ENCODE peak calls at places on chromosomes 5 and 9, in ten cellular contexts. A is uterus; Y is mesenchymal stem cell; W is CD4-positive, CD25-positive, alpha-beta regulatory T cell; U is HCT116; F is pancreas; Z is Peyer's patch; L is CD8-positive, alpha-beta memory T cell; E is testis; M is CD4-positive, alpha-beta T cell. Q is an unnamed sample.

GRCh38 chr5:150272531-150272930 is 17.0 kb downstream of the CAMK2A start:
- DNase-seq in A (no peak), Y (peak), L (no peak), M (no peak), E (peak), W (no peak), F (no peak), U (no peak), Z (no peak), Q (peak)

GRCh38 chr5:54902817-54903473 is 82.4 kb downstream of the ESM1 start:
- DNase-seq in W (no peak), E (no peak), Z (peak), U (no peak), F (no peak), Y (peak), L (no peak), M (no peak), A (no peak), Q (no peak)

GRCh38 chr9:129458155-129458661 is 162.7 kb downstream of the C9orf50 start:
- DNase-seq in E (peak), F (no peak), M (peak), Y (peak), Z (peak), A (peak), U (no peak), W (no peak), L (peak), Q (peak)

GRCh38 chr5:87266914-87267573 is 639 bp upstream of the RASA1 start:
- DNase-seq in Y (no peak), M (no peak), E (no peak), A (no peak), F (no peak), U (no peak), Z (no peak), L (no peak), W (no peak), Q (no peak)

GRCh38 chr5:132775439-132776076 is 1.5 kb downstream of the SEPTIN8 start:
- DNase-seq in W (no peak), E (no peak), L (no peak), F (no peak), U (no peak), Y (peak), M (no peak), Z (no peak), A (no peak), Q (no peak)

GRCh38 chr5:153559926-153560325 is 69.5 kb downstream of the GRIA1 start:
- DNase-seq in Y (peak), M (no peak), Z (no peak), A (no peak), F (no peak), L (no peak), U (no peak), W (no peak), E (no peak), Q (no peak)

GRCh38 chr5:151298063-151298462 is 5.5 kb downstream of the SLC36A3 start:
- DNase-seq in L (no peak), U (peak), E (peak), M (no peak), F (no peak), A (no peak), Z (peak), W (no peak), Y (peak), Q (peak)

GRCh38 chr5:171848911-171849520 is 63.4 kb downstream of the SMIM23 start:
- DNase-seq in Z (no peak), Y (no peak), M (no peak), F (no peak), A (no peak), L (no peak), E (no peak), U (no peak), W (no peak), Q (no peak)

GRCh38 chr5:163260961-163261360 is 176.4 kb upstream of the CCNG1 start:
- DNase-seq in F (no peak), W (no peak), A (no peak), U (no peak), L (no peak), M (no peak), E (no peak), Z (no peak), Y (no peak), Q (no peak)

GRCh38 chr5:6181147-6181729 is 197.1 kb downstream of the MED10 start:
- DNase-seq in Y (no peak), W (no peak), L (no peak), E (no peak), A (no peak), Z (no peak), F (no peak), M (no peak), U (no peak), Q (no peak)

GRCh38 chr5:140868721-140869554 is at the start of gene PCDHA11:
- DNase-seq in Y (no peak), L (no peak), W (no peak), A (no peak), M (no peak), U (peak), E (peak), F (no peak), Z (no peak), Q (peak)

GRCh38 chr9:88802533-88802932 is 188.7 kb upstream of the S1PR3 start:
- DNase-seq in A (no peak), U (no peak), W (no peak), E (no peak), F (no peak), L (no peak), Z (no peak), Y (no peak), M (no peak), Q (no peak)

GRCh38 chr9:88804289-88804596 is 187.0 kb upstream of the S1PR3 start:
- DNase-seq in A (no peak), M (no peak), U (no peak), W (no peak), E (no peak), L (no peak), Z (no peak), F (no peak), Y (no peak), Q (no peak)

GRCh38 chr9:88805217-88805943 is 185.9 kb upstream of the S1PR3 start:
- DNase-seq in A (no peak), Z (no peak), M (no peak), U (no peak), W (no peak), F (no peak), Y (no peak), E (no peak), L (no peak), Q (no peak)

GRCh38 chr9:88801214-88801796 is 190.0 kb upstream of the S1PR3 start:
- DNase-seq in Y (no peak), U (no peak), M (no peak), A (no peak), L (no peak), W (no peak), Z (no peak), F (no peak), E (no peak), Q (no peak)

DNA sequence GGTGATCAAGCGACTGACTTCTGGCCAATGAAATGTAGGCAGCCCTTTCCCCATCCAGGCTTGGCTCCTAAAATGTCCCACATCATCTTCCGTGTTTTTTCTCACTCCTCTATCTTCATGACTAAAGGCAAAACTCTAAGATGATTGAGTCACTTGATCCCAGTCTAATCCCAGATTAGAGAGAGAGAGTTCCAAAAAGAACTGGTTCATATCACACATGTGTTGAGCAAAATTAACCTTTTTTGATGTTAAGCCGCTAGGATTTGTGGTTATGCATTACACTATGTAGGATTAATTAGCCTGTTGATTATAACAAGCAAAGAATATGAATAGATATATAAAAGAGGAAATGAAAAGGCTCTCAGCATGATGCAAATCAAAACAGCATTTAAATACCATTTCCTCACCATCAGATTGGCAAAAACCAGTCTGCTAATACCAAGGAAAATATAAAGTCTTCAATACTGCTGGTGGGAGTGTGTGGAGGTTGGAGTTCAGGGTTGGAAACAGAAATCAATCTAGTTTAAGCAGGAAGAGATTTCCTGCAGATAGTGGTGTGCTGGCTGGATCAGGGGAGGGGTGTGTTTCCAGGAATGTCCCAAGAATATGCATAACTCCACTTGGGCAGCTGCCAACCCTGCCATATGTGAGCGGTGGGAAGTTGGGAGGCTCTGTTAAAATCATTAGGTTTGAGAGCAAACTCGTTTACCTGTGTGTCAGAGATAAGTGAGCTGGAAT is 187.5 kb upstream of the S1PR3 start:
- DNase-seq in U (no peak), A (no peak), L (no peak), F (no peak), M (no peak), Y (no peak), E (no peak), Z (no peak), W (no peak), Q (no peak)
- H3K27ac ChIP-seq in U (no peak), A (no peak), L (no peak), F (no peak), M (no peak), Y (no peak), E (no peak), Z (no peak), W (no peak), Q (no peak)

DNA sequence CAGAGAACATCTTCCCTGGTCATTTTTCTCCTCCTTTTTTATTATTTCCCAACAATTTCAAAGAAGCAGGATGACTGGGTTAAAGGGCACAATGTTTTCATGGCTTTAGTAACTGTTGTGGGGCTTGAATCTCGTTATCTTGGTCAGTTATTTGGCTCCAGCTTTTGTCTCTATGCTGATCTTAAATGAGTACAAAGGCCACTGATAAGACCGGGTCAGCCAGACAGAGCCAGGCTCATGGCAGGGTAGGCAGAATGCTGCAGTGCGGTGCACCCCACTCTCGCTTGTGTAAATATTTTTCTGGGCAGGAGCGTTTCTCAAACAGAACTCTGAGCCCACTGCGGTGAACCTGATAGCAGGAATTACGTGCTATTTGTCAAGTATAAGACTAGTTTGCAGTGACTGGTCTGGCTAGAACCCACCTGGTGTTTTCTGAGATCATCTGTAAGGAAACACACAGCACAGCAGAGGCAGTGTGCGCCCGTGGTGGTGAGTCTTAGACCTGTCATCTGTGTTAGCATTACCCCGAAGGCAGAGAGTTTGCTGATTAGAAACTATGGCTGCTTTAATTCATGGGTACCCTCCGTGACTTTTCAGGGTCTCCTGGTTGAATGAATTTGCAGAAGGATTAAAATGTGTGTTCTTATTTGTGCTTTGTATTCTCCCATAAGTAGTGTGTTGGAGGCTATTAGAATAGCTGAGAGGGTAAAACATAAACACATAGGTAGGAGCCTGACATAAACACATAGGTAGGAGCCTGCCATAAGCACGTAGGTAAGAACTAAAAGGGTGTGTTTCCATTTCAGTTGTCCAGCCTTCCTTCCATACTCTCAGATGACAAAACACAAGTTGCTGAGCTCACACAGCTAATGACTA is 158.6 kb upstream of the DMRT1 start:
- DNase-seq in A (no peak), E (no peak), W (no peak), U (no peak), Z (no peak), M (no peak), F (peak), L (no peak), Y (peak), Q (no peak)
- H3K27ac ChIP-seq in A (peak), E (no peak), W (no peak), U (no peak), Z (peak), M (no peak), F (peak), L (no peak), Y (peak), Q (no peak)

DNA sequence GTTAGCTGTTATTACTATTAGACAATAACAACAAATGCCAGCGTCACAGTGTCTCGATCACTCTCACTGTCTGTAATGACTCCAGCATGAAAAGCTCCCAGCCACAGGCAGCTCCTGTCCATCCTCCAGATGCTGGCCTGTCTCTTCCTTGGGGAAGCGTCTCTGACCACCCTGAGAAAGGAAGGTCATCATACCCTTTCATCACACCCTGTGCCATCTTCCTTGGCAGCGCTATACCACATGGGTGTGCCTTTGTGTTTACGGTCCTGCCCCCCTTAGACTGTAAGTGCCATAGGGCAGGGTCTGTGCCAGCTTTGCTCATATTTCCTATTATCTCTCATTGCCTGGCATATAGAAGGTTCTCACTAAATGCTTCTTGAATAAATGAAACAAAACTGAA is 90.6 kb downstream of the PRRT1B start:
- DNase-seq in A (no peak), W (no peak), Z (no peak), Y (no peak), E (no peak), L (no peak), U (no peak), F (no peak), M (no peak), Q (no peak)
- H3K27ac ChIP-seq in A (peak), W (peak), Z (peak), Y (no peak), E (peak), L (peak), U (no peak), F (peak), M (peak), Q (peak)

DNA sequence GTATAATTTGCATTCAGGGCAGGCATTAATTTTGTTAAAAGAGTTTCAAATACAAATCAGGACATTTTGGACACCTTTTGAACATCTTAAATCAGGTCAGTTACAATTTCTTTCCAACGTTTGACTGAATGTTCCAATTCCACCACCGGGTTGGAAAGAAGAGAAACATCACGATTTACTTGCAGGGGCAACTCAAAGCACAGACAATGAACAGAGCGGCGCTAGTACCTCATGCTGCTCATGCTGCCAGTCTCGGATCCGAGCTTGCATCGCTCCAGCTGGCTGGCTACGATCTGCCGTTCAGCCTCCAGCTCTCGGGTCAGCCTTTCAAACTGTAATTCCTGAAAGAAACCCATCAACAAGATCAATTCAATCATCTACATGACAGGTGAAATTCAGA is 339.5 kb downstream of the CTNND2 start:
- DNase-seq in U (no peak), Z (no peak), A (no peak), L (no peak), W (no peak), F (no peak), Y (no peak), M (no peak), E (no peak), Q (no peak)
- H3K27ac ChIP-seq in U (no peak), Z (no peak), A (no peak), L (no peak), W (no peak), F (no peak), Y (no peak), M (no peak), E (no peak), Q (no peak)

DNA sequence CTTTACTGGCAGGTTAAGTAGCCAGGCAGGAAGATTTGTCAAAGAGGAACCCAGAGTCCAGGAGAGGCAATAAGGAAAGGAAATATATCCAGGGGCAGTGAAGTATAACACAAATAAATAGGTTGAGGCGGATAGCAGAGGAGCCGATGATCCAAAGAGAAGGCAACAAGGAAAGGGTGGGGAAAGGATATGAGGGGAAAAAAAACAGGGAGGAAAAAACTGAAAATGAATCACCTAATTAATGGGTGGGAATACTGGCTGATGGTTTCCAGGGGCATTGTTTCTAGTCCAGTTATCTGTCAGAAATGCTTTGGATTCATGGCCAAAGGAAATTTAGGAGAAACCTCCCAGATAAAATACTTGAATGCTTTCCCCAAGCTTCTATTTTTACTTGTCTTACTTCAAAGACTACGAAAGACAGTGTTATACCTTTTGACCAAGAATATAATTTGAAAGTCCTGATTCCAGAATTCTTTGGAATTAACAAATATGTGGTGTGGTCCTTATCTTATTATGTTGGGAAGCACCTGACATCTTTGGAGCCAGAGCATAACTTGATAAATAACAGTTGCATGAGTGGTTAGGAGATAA is 146.5 kb downstream of the AOPEP start:
- DNase-seq in L (no peak), F (no peak), Z (no peak), M (no peak), E (no peak), U (no peak), Y (no peak), A (no peak), W (no peak), Q (no peak)
- H3K27ac ChIP-seq in L (no peak), F (no peak), Z (no peak), M (no peak), E (peak), U (no peak), Y (peak), A (peak), W (no peak), Q (no peak)

DNA sequence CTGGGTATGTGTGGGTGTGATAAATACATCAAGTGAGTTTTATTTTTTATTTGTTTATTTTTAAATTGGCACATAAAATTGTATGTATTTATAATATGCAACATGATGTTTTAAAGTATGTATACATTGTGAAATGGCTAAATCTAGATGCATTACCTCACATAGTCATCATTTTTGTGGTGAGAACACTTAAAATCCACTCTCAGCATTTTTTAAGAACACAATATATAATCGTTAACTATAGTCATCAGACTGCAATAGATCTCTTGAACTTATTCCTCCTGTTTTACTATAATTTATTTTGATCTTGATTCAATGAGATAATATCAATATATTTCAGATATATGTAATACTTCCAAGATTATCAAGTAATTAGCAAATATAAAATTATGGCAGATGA is 93.9 kb upstream of the ALDH1A1 start:
- DNase-seq in U (no peak), E (no peak), Z (no peak), M (no peak), A (no peak), W (no peak), L (no peak), F (no peak), Y (no peak), Q (no peak)
- H3K27ac ChIP-seq in U (no peak), E (no peak), Z (no peak), M (no peak), A (no peak), W (no peak), L (no peak), F (no peak), Y (no peak), Q (no peak)

DNA sequence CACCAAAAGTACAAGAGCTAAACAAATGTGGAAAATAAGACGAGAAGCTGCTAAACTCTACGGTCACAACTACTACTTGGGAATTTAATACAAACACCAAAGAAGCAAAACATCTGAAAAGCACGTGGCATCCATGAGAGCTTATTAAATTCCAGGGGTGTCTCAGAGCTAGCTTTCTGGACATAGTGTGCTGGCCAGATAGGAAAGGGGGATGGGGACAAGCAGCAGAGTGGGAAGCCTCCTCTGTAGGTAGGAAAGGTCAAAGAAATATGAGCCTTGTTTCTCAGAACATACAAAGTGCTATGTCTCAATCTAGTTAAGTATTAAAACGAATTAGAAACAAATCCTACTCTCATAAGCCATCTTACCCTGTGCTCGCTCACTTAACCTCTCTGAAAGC is 51.3 kb upstream of the GOLPH3 start:
- DNase-seq in Z (no peak), M (no peak), L (no peak), E (peak), A (peak), F (no peak), W (no peak), Y (no peak), U (no peak), Q (no peak)
- H3K27ac ChIP-seq in Z (no peak), M (no peak), L (no peak), E (peak), A (no peak), F (no peak), W (no peak), Y (peak), U (no peak), Q (no peak)

Q was measured in HL-60.